ENCODE peak calls at places on chromosomes 6 and 20, in four cellular contexts. T, H, I and A are unnamed samples.

GRCh38 chr6:152557502-152557901 is 79.7 kb downstream of the SYNE1 start:
- DNase-seq in T (no peak), H (no peak), I (no peak), A (no peak)

GRCh38 chr6:72669324-72669723 is 47.5 kb downstream of the KCNQ5 start:
- DNase-seq in T (no peak), H (peak; percentile 39), I (no peak), A (no peak)

GRCh38 chr20:13526551-13526950 is 112.2 kb downstream of the TASP1 start:
- DNase-seq in T (no peak), H (no peak), I (peak; percentile 29), A (peak; percentile 57)

GRCh38 chr6:35146453-35146852 is 5.3 kb upstream of the TCP11 start:
- DNase-seq in T (peak; percentile 23), H (peak; percentile 58), I (peak; percentile 55), A (peak; percentile 35)

GRCh38 chr20:1330075-1330830 is 1.3 kb upstream of the SDCBP2 start:
- DNase-seq in T (no peak), H (no peak), I (no peak), A (no peak)

GRCh38 chr6:57222684-57223077 is 574 bp upstream of the RAB23 start:
- DNase-seq in T (no peak), H (no peak), I (no peak), A (no peak)

GRCh38 chr6:83615025-83615999 is 93.6 kb downstream of the SNAP91 start:
- DNase-seq in T (peak; percentile 47), H (no peak), I (peak; percentile 37), A (peak; percentile 12)

GRCh38 chr6:110345025-110345424 is 13.1 kb downstream of the METTL24 start:
- DNase-seq in T (no peak), H (no peak), I (no peak), A (no peak)

GRCh38 chr6:158767714-158768113 is 51.5 kb downstream of the EZR start:
- DNase-seq in T (no peak), H (no peak), I (no peak), A (no peak)

GRCh38 chr6:34938268-34938667 is 49.2 kb downstream of the ANKS1A start:
- DNase-seq in T (no peak), H (no peak), I (no peak), A (no peak)

DNA sequence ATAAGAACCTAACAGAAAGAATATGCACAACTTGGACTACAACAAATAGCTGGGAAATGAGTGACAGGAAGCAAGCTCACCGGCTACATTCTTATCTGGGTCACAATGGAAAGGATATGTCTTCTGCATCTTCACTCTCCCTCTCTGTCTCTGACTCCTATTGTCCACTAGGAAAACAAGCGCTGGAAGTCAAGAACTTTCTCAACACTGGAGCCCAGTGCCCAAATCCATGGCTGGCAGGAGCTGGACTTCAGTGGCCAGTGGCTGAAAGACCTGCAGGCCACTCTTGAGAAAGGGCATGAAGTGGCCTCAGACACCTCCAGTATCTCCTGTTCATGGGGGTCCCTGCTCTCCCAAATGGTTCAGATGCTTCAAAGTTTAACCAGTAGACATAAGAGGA is 62.0 kb downstream of the FAM50B start:
- DNase-seq in T (no peak), H (peak; percentile 9), I (no peak), A (no peak)
- H3K4me2 ChIP-seq in T (peak overlapping the region; percentile 62), H (no peak overlapping the region), I (peak overlapping the region; percentile 53), A (peak overlapping the region; percentile 60)

GRCh38 chr6:43837501-43837900 is 67.5 kb downstream of the VEGFA start:
- DNase-seq in T (no peak), H (no peak), I (no peak), A (no peak)
- H3K4me2 ChIP-seq in T (peak overlapping the region; percentile 48), H (no peak overlapping the region), I (no peak overlapping the region), A (no peak overlapping the region)

GRCh38 chr20:25376236-25376635 is 14.4 kb downstream of the ABHD12 start:
- DNase-seq in T (no peak), H (no peak), I (no peak), A (no peak)
- H3K4me2 ChIP-seq in T (no peak overlapping the region), H (no peak overlapping the region), I (no peak overlapping the region), A (no peak overlapping the region)

DNA sequence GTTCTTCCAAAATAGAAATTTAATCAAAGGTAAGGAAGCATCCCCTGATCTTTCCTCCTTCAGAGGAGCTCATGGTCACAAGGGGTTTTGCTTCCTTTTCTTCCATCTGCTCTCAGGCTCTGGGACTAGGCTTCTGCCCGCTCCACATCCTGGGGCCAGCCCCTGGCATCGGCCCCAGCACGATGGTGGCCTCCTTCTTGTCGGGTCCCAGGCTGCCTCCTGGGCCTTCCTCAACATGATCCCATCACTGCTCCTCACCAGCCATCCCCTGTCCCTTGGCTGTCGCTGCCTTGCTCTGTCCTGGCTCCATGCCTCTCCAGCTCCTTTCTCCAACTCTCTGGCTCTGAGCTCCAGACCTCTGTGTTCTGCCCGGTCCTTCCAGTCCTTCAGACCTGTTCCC is 4.1 kb downstream of the PHACTR3 start:
- DNase-seq in T (no peak), H (no peak), I (no peak), A (no peak)
- H3K4me2 ChIP-seq in T (no peak overlapping the region), H (no peak overlapping the region), I (no peak overlapping the region), A (no peak overlapping the region)

GRCh38 chr6:2433686-2434085 is 188.3 kb upstream of the GMDS start:
- DNase-seq in T (no peak), H (no peak), I (no peak), A (no peak)

GRCh38 chr6:2436391-2437154 is 191.2 kb upstream of the GMDS start:
- DNase-seq in T (no peak), H (no peak), I (no peak), A (no peak)

GRCh38 chr6:2432258-2432657 is 186.9 kb upstream of the GMDS start:
- DNase-seq in T (peak; percentile 26), H (no peak), I (peak; percentile 97), A (peak; percentile 87)

GRCh38 chr6:2434116-2434515 is 188.7 kb upstream of the GMDS start:
- DNase-seq in T (peak; percentile 37), H (no peak), I (no peak), A (peak; percentile 84)

DNA sequence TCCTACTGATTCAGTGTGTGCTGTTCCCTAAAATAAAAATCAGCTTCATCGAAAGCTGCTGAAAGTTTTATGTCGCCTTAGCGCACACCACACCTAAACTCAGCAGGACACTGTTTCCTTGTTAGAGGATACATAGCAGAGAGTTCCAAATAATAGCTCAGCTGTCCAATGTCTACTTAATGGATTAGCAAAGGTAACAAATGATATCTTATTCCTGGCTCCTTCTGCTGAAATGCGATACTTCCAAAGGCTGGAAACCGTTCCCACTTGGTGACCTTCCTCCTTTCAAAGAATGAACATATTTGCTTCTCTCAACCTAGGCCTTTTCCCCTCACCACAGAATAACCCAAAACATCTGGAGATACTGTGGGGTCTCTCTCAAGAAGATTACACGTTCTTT is 189.5 kb upstream of the GMDS start:
- DNase-seq in T (no peak), H (no peak), I (no peak), A (no peak)
- H3K4me2 ChIP-seq in T (peak overlapping the region; percentile 76), H (no peak overlapping the region), I (no peak overlapping the region), A (no peak overlapping the region)

GRCh38 chr6:17721671-17722070 is 14.9 kb upstream of the NUP153 start:
- DNase-seq in T (no peak), H (no peak), I (no peak), A (no peak)
- H3K4me2 ChIP-seq in T (no peak overlapping the region), H (no peak overlapping the region), I (no peak overlapping the region), A (no peak overlapping the region)

DNA sequence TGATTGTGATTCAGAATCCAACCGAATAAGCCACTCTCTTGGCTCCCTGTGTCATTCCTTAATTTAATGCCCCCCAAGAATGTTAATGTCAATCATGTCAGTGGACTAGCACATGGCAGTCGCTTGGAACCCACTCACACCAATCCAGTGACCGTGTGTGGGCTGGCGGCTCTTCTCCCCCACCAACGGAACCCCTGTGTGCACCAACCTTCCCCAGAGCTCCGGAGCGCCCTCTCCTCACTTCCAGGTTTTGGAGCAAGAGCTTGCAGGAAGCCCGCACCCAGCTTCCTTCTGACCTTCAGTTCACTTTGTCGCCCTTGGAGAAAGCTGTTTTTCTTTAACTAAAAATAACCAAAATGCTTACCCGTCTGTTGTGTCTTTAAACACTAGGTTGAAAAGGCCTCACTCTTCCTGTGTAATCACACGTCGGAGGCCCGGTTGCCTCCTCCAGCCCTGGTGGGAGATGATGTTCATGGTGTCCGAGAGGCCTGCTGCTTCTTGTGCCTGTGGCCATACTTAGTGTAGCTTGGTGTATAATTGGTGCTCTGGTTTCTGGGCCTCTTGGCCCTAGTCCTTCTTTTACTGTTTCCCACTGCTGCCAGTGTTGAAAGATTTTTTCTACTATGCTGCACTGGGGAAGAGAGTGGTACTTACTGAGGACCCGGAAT is 17.8 kb upstream of the MAP1LC3A start:
- DNase-seq in T (no peak), H (no peak), I (no peak), A (no peak)
- H3K4me2 ChIP-seq in T (no peak overlapping the region), H (no peak overlapping the region), I (no peak overlapping the region), A (no peak overlapping the region)

DNA sequence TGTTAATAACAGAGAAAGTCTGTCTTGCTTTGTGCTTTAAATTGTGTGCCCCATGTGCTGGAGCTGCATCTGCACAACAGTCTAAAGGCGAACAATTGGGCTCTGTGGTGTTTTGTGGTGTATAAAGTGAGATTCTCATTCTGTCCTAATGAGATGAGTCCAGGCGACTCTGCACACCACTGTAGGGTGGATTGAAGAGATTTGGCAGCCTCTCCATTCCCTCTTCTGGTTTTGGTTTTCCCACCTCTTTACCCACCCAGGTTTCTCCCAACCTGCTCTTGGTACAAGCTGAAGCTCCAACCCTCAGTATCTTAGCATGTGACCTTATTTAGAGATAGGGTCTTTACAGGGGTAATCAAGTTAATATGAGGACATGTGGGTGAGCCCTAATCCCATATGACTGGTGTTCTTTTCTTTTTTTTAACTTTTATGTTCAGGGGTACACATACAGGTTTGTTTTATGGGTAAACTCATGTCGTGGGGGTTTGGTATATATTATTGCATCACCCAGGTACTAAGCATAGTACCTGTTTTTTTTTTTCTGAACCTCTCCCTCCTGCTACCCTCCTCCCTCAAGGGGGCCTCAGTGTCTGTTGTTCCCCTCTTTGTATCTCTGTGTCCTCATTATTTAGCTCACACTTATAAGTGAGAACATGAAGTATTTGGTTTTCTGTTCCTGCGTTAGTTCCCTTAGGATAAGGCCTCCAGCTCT is 217.6 kb upstream of the DTNBP1 start:
- DNase-seq in T (no peak), H (no peak), I (no peak), A (no peak)
- H3K4me2 ChIP-seq in T (no peak overlapping the region), H (no peak overlapping the region), I (no peak overlapping the region), A (no peak overlapping the region)

GRCh38 chr6:170223718-170224693 is 66.9 kb downstream of the DLL1 start:
- DNase-seq in T (no peak), H (no peak), I (no peak), A (no peak)

GRCh38 chr6:170221052-170221752 is 69.7 kb downstream of the DLL1 start:
- DNase-seq in T (no peak), H (no peak), I (no peak), A (no peak)

GRCh38 chr6:170221753-170222400 is 69.0 kb downstream of the DLL1 start:
- DNase-seq in T (no peak), H (peak; percentile 31), I (no peak), A (no peak)

GRCh38 chr6:170224694-170225660 is 65.9 kb downstream of the DLL1 start:
- DNase-seq in T (no peak), H (no peak), I (peak; percentile 44), A (peak; percentile 98)

GRCh38 chr6:170222498-170223471 is 68.1 kb downstream of the DLL1 start:
- DNase-seq in T (no peak), H (no peak), I (no peak), A (peak; percentile 29)
- H3K4me2 ChIP-seq in T (no peak overlapping the region), H (no peak overlapping the region), I (no peak overlapping the region), A (peak overlapping the region; percentile 78)

GRCh38 chr6:150697515-150697914 is 97.8 kb downstream of the PLEKHG1 start:
- DNase-seq in T (no peak), H (no peak), I (no peak), A (no peak)
- H3K4me2 ChIP-seq in T (no peak overlapping the region), H (no peak overlapping the region), I (no peak overlapping the region), A (no peak overlapping the region)